ENCODE peak calls at places on chromosomes 3 and 15, in seven cellular contexts. One of them, this sample, is unnamed.
A peak's percentile ranks its signal among the peaks of the same experiment; 100 is the strongest.

GRCh38 chr3:127253491-127253890 is 34.4 kb downstream of the PRR20G start:
- DNase-seq in cardiac muscle cell: no peak
- DNase-seq in CD4-positive, alpha-beta T cell: no peak
- DNase-seq in prostate gland: no peak
- DNase-seq in right atrium auricular region: peak; percentile 16
- DNase-seq in A549: no peak
- DNase-seq in ovary: no peak
- DNase-seq in this sample: no peak

GRCh38 chr3:192919895-192920294 is 2.2 kb upstream of the MB21D2 start:
- DNase-seq in cardiac muscle cell: no peak
- DNase-seq in CD4-positive, alpha-beta T cell: no peak
- DNase-seq in prostate gland: no peak
- DNase-seq in right atrium auricular region: no peak
- DNase-seq in A549: no peak
- DNase-seq in ovary: no peak
- DNase-seq in this sample: no peak

GRCh38 chr3:47404955-47405790 is 24.4 kb downstream of the PTPN23 start:
- DNase-seq in cardiac muscle cell: peak; percentile 32
- DNase-seq in CD4-positive, alpha-beta T cell: no peak
- DNase-seq in prostate gland: peak; percentile 38
- DNase-seq in right atrium auricular region: no peak
- DNase-seq in A549: no peak
- DNase-seq in ovary: peak; percentile 49
- DNase-seq in this sample: peak; percentile 56

GRCh38 chr3:134681527-134681910 is 30.7 kb upstream of the KY start:
- DNase-seq in cardiac muscle cell: no peak
- DNase-seq in CD4-positive, alpha-beta T cell: no peak
- DNase-seq in prostate gland: no peak
- DNase-seq in right atrium auricular region: no peak
- DNase-seq in A549: no peak
- DNase-seq in ovary: no peak
- DNase-seq in this sample: no peak

GRCh38 chr15:72474466-72474911 is 359 bp downstream of the ARIH1 start:
- DNase-seq in cardiac muscle cell: peak; percentile 42
- DNase-seq in CD4-positive, alpha-beta T cell: no peak
- DNase-seq in prostate gland: no peak
- DNase-seq in right atrium auricular region: no peak
- DNase-seq in A549: no peak
- DNase-seq in ovary: no peak
- DNase-seq in this sample: no peak

GRCh38 chr15:100373037-100373896 is 31.5 kb upstream of the ADAMTS17 start:
- DNase-seq in cardiac muscle cell: no peak
- DNase-seq in CD4-positive, alpha-beta T cell: no peak
- DNase-seq in prostate gland: no peak
- DNase-seq in right atrium auricular region: no peak
- DNase-seq in A549: no peak
- DNase-seq in ovary: peak; percentile 19
- DNase-seq in this sample: no peak

GRCh38 chr3:196763179-196763578 is 23.5 kb downstream of the PAK2 start:
- DNase-seq in cardiac muscle cell: no peak
- DNase-seq in CD4-positive, alpha-beta T cell: no peak
- DNase-seq in prostate gland: no peak
- DNase-seq in right atrium auricular region: no peak
- DNase-seq in A549: no peak
- DNase-seq in ovary: no peak
- DNase-seq in this sample: no peak

GRCh38 chr3:4533489-4534443 is 40.6 kb downstream of the ITPR1 start:
- DNase-seq in cardiac muscle cell: no peak
- DNase-seq in CD4-positive, alpha-beta T cell: no peak
- DNase-seq in prostate gland: peak; percentile 25
- DNase-seq in right atrium auricular region: no peak
- DNase-seq in A549: no peak
- DNase-seq in ovary: no peak
- DNase-seq in this sample: no peak

GRCh38 chr3:141498592-141499223 is 11.9 kb downstream of the RASA2 start:
- DNase-seq in cardiac muscle cell: no peak
- DNase-seq in CD4-positive, alpha-beta T cell: peak; percentile 70
- DNase-seq in prostate gland: no peak
- DNase-seq in right atrium auricular region: no peak
- DNase-seq in A549: no peak
- DNase-seq in ovary: no peak
- DNase-seq in this sample: peak; percentile 62

GRCh38 chr3:61315874-61316273 is 64.6 kb upstream of the FHIT start:
- DNase-seq in cardiac muscle cell: peak; percentile 77
- DNase-seq in CD4-positive, alpha-beta T cell: no peak
- DNase-seq in prostate gland: no peak
- DNase-seq in right atrium auricular region: no peak
- DNase-seq in A549: no peak
- DNase-seq in ovary: no peak
- DNase-seq in this sample: no peak

GRCh38 chr3:157767602-157768001 is 264.4 kb upstream of the VEPH1 start:
- DNase-seq in cardiac muscle cell: no peak
- DNase-seq in CD4-positive, alpha-beta T cell: no peak
- DNase-seq in prostate gland: no peak
- DNase-seq in right atrium auricular region: no peak
- DNase-seq in A549: no peak
- DNase-seq in ovary: no peak
- DNase-seq in this sample: no peak

GRCh38 chr3:196408565-196409300 is 23.5 kb downstream of the UBXN7 start:
- DNase-seq in cardiac muscle cell: no peak
- DNase-seq in CD4-positive, alpha-beta T cell: no peak
- DNase-seq in prostate gland: no peak
- DNase-seq in right atrium auricular region: no peak
- DNase-seq in A549: no peak
- DNase-seq in ovary: no peak
- DNase-seq in this sample: no peak

GRCh38 chr15:38127306-38127731 is 125.3 kb upstream of the SPRED1 start:
- DNase-seq in cardiac muscle cell: no peak
- DNase-seq in CD4-positive, alpha-beta T cell: no peak
- DNase-seq in prostate gland: no peak
- DNase-seq in right atrium auricular region: no peak
- DNase-seq in A549: no peak
- DNase-seq in ovary: no peak
- DNase-seq in this sample: no peak

GRCh38 chr3:194598771-194599557 is 34.3 kb downstream of the TMEM44 start:
- DNase-seq in cardiac muscle cell: no peak
- DNase-seq in CD4-positive, alpha-beta T cell: no peak
- DNase-seq in prostate gland: no peak
- DNase-seq in right atrium auricular region: no peak
- DNase-seq in A549: peak; percentile 91
- DNase-seq in ovary: no peak
- DNase-seq in this sample: no peak

GRCh38 chr3:188624384-188624783 is 470.4 kb downstream of the LPP start:
- DNase-seq in cardiac muscle cell: no peak
- DNase-seq in CD4-positive, alpha-beta T cell: no peak
- DNase-seq in prostate gland: peak; percentile 40
- DNase-seq in right atrium auricular region: no peak
- DNase-seq in A549: no peak
- DNase-seq in ovary: no peak
- DNase-seq in this sample: peak; percentile 33

GRCh38 chr15:26702381-26702780 is 70.5 kb downstream of the GABRB3 start:
- DNase-seq in cardiac muscle cell: no peak
- DNase-seq in CD4-positive, alpha-beta T cell: no peak
- DNase-seq in prostate gland: no peak
- DNase-seq in right atrium auricular region: no peak
- DNase-seq in A549: no peak
- DNase-seq in ovary: no peak
- DNase-seq in this sample: no peak

GRCh38 chr15:57133127-57133968 is 214.9 kb downstream of the TCF12 start:
- DNase-seq in cardiac muscle cell: no peak
- DNase-seq in CD4-positive, alpha-beta T cell: no peak
- DNase-seq in prostate gland: no peak
- DNase-seq in right atrium auricular region: no peak
- DNase-seq in A549: no peak
- DNase-seq in ovary: no peak
- DNase-seq in this sample: no peak

GRCh38 chr3:127708837-127709236 is 36.1 kb downstream of the ABTB1 start:
- DNase-seq in cardiac muscle cell: no peak
- DNase-seq in CD4-positive, alpha-beta T cell: no peak
- DNase-seq in prostate gland: no peak
- DNase-seq in right atrium auricular region: no peak
- DNase-seq in A549: no peak
- DNase-seq in ovary: no peak
- DNase-seq in this sample: no peak

GRCh38 chr3:37935756-37936666 is 54.6 kb upstream of the VILL start:
- DNase-seq in cardiac muscle cell: peak; percentile 48
- DNase-seq in CD4-positive, alpha-beta T cell: no peak
- DNase-seq in prostate gland: peak; percentile 53
- DNase-seq in right atrium auricular region: no peak
- DNase-seq in A549: no peak
- DNase-seq in ovary: no peak
- DNase-seq in this sample: peak; percentile 52

GRCh38 chr3:120113128-120114116 is 19.2 kb upstream of the GSK3B start:
- DNase-seq in cardiac muscle cell: no peak
- DNase-seq in CD4-positive, alpha-beta T cell: no peak
- DNase-seq in prostate gland: no peak
- DNase-seq in right atrium auricular region: no peak
- DNase-seq in A549: no peak
- DNase-seq in ovary: no peak
- DNase-seq in this sample: peak; percentile 54

DNA sequence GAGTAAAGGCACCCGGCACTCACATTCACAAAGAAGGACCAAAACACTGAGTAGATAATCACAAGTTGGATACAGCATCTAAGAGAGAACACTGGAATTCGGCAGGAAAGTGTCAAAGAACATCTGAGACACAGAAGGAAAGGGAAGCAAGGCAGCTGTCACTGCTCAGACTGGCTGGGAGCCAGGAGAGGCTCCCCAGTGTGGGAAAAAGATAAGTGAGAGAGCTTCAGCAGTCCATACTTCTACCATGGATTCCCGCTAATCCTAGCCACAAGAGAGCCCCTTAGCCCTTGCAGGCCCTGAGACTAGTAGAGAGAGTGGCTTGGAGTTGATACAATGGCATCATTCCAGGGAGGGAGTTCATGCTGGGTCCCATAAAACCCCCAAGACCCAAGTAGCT is 36.7 kb upstream of the CP start:
- DNase-seq in cardiac muscle cell: peak; percentile 48
- DNase-seq in CD4-positive, alpha-beta T cell: no peak
- DNase-seq in prostate gland: no peak
- DNase-seq in right atrium auricular region: no peak
- DNase-seq in A549: no peak
- DNase-seq in ovary: no peak
- DNase-seq in this sample: no peak
- H3K9me3 ChIP-seq in cardiac muscle cell: no peaks in the 10 kb centered on the region
- H3K9me3 ChIP-seq in CD4-positive, alpha-beta T cell: no peaks in the 10 kb centered on the region
- H3K9me3 ChIP-seq in prostate gland: no peaks in the 10 kb centered on the region
- H3K9me3 ChIP-seq in right atrium auricular region: no peaks in the 10 kb centered on the region
- H3K9me3 ChIP-seq in A549: no peaks in the 10 kb centered on the region
- H3K9me3 ChIP-seq in ovary: no peaks in the 10 kb centered on the region
- H3K9me3 ChIP-seq in this sample: no peaks in the 10 kb centered on the region

DNA sequence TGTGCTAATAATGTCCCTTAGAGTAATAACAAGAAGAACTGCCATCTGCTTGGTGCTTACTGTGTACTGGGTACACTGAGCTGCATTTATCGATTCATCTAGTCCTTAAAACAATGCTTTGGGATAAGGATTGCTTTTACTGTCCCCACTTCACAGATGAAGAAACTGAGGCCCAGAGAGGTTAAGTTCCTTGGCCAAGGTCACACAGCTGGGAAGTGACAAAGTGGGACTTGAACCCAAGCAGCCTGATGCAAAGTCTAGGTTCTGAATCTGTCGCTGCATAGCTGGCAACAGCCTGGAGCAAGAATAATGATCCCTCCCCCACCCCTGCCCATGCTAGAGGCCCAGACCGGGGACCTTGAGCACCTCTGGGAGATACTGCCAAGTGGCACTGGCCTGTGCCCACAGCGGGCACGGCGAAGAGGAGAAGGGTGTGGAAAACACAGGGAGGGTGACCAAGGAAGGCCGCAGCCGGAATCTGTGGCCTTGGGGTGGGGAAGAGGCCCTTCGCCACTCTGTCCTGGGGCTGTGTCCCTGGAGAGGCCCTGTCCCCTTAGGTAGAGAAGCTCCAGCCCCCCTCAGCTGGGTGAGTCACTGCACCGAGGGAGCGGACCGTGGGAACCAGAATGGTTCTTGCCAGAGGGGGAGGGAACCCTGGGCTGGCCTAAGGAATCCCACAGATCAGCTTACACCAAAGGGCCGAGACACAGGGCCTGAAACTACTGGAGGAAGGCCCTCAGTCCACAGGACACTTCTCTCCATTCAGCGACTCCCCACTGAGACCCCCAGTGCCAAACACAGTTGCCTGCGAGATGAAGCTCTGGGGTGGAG is 3.5 kb downstream of the PLXND1 start:
- DNase-seq in cardiac muscle cell: peak; percentile 67
- DNase-seq in CD4-positive, alpha-beta T cell: no peak
- DNase-seq in prostate gland: no peak
- DNase-seq in right atrium auricular region: peak; percentile 92
- DNase-seq in A549: peak; percentile 44
- DNase-seq in ovary: peak; percentile 83
- DNase-seq in this sample: no peak
- TF ChIP-seq CTCF in cardiac muscle cell: no peak
- TF ChIP-seq CTCF in CD4-positive, alpha-beta T cell: no peak
- TF ChIP-seq CTCF in prostate gland: no peak
- TF ChIP-seq CTCF in right atrium auricular region: no peak
- TF ChIP-seq CTCF in A549: no peak
- TF ChIP-seq CTCF in ovary: no peak
- TF ChIP-seq CTCF in this sample: no peak

DNA sequence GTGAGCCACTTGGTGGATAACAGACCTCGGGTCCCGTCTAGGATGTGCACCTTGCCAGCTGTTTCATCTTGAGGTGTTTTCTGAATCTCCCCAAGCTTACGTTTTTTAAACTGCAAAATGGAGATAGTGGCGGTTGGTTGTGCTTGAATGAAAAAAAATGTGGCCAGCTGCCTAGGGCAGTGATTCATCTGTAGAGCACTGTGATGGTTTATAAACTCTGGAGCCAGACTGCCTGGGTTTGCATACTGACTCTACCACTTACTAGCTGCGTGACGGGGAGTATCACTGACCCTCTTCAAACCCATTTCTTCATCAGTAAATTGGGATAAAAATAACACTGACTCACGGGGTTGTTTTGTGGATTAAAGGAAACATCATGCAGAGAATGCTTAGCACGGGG is 159.1 kb downstream of the CHL1 start:
- DNase-seq in cardiac muscle cell: no peak
- DNase-seq in CD4-positive, alpha-beta T cell: no peak
- DNase-seq in prostate gland: peak; percentile 27
- DNase-seq in right atrium auricular region: no peak
- DNase-seq in A549: no peak
- DNase-seq in ovary: peak; percentile 25
- DNase-seq in this sample: no peak
- H3K9me3 ChIP-seq in cardiac muscle cell: no peaks in the 10 kb centered on the region
- H3K9me3 ChIP-seq in CD4-positive, alpha-beta T cell: no peaks in the 10 kb centered on the region
- H3K9me3 ChIP-seq in prostate gland: no peaks in the 10 kb centered on the region
- H3K9me3 ChIP-seq in right atrium auricular region: no peaks in the 10 kb centered on the region
- H3K9me3 ChIP-seq in A549: no peaks in the 10 kb centered on the region
- H3K9me3 ChIP-seq in ovary: no peaks in the 10 kb centered on the region
- H3K9me3 ChIP-seq in this sample: no peaks in the 10 kb centered on the region

GRCh38 chr3:174219738-174220137 is 639.4 kb upstream of the NAALADL2 start:
- DNase-seq in cardiac muscle cell: no peak
- DNase-seq in CD4-positive, alpha-beta T cell: no peak
- DNase-seq in prostate gland: no peak
- DNase-seq in right atrium auricular region: no peak
- DNase-seq in A549: no peak
- DNase-seq in ovary: no peak
- DNase-seq in this sample: no peak
- TF ChIP-seq CTCF in cardiac muscle cell: no peak
- TF ChIP-seq CTCF in CD4-positive, alpha-beta T cell: no peak
- TF ChIP-seq CTCF in prostate gland: no peak
- TF ChIP-seq CTCF in right atrium auricular region: no peak
- TF ChIP-seq CTCF in A549: no peak
- TF ChIP-seq CTCF in ovary: no peak
- TF ChIP-seq CTCF in this sample: no peak

GRCh38 chr15:89409184-89409992 is 74.8 kb upstream of the POLG start:
- DNase-seq in cardiac muscle cell: no peak
- DNase-seq in CD4-positive, alpha-beta T cell: no peak
- DNase-seq in prostate gland: no peak
- DNase-seq in right atrium auricular region: no peak
- DNase-seq in A549: no peak
- DNase-seq in ovary: no peak
- DNase-seq in this sample: no peak
- H3K9me3 ChIP-seq in cardiac muscle cell: no peaks in the 10 kb centered on the region
- H3K9me3 ChIP-seq in CD4-positive, alpha-beta T cell: no peaks in the 10 kb centered on the region
- H3K9me3 ChIP-seq in prostate gland: no peaks in the 10 kb centered on the region
- H3K9me3 ChIP-seq in right atrium auricular region: no peaks in the 10 kb centered on the region
- H3K9me3 ChIP-seq in A549: no peaks in the 10 kb centered on the region
- H3K9me3 ChIP-seq in ovary: no peaks in the 10 kb centered on the region
- H3K9me3 ChIP-seq in this sample: no peaks in the 10 kb centered on the region